ENCODE peak calls at places on chromosomes 13 and 19, in nine cellular contexts. Y is cardiac septum; D is HTR-8/SVneo; I is posterior cingulate gyrus; A is stimulated activated CD4-positive, alpha-beta T cell treated with anti-CD3 and anti-CD28 coated beads, Interleukin-4, amount 100 ng/mL, for 24 hours; J is ELR; V is nephron progenitor cell; C is CD4-positive, alpha-beta T cell; K is NCI-H524 treated with DMSO at 0.1 percent for 48 hours. F is an unnamed sample.

GRCh38 chr13:35881360-35881759 is 249.8 kb downstream of the DCLK1 start:
- DNase-seq in Y (no peak), D (no peak), I (peak), A (no peak), J (no peak), V (no peak), C (no peak), K (no peak), F (peak)

GRCh38 chr13:70107498-70108271 is at the start of gene ATXN8OS:
- DNase-seq in Y (no peak), D (no peak), I (peak), A (no peak), J (no peak), V (peak), C (no peak), K (no peak), F (no peak)

GRCh38 chr13:67133476-67133875 is 96.7 kb downstream of the PCDH9 start:
- DNase-seq in Y (no peak), D (no peak), I (no peak), A (no peak), J (no peak), V (no peak), C (no peak), K (no peak), F (no peak)

GRCh38 chr19:6754136-6754535 is 13.1 kb downstream of the SH2D3A start:
- DNase-seq in Y (no peak), D (no peak), I (no peak), A (no peak), J (no peak), V (no peak), C (no peak), K (no peak), F (no peak)

GRCh38 chr19:56144816-56145215 is 3.7 kb downstream of the ZNF444 start:
- DNase-seq in Y (no peak), D (no peak), I (no peak), A (no peak), J (no peak), V (no peak), C (no peak), K (no peak), F (no peak)

GRCh38 chr13:31424130-31424729 is 224.5 kb downstream of the B3GLCT start:
- DNase-seq in Y (no peak), D (peak), I (peak), A (peak), J (peak), V (peak), C (peak), K (peak), F (peak)

GRCh38 chr13:66860868-66861447 is 369.2 kb downstream of the PCDH9 start:
- DNase-seq in Y (no peak), D (no peak), I (no peak), A (no peak), J (no peak), V (no peak), C (no peak), K (no peak), F (no peak)

GRCh38 chr19:23318143-23318542 is 67.9 kb upstream of the ZNF724 start:
- DNase-seq in Y (no peak), D (no peak), I (no peak), A (peak), J (peak), V (no peak), C (no peak), K (no peak), F (no peak)

GRCh38 chr13:91172160-91172559 is 175.3 kb upstream of the MIR17HG start:
- DNase-seq in Y (no peak), D (no peak), I (no peak), A (no peak), J (no peak), V (no peak), C (no peak), K (no peak), F (no peak)